ENCODE peak calls at places on chromosomes 7 and 10, in ten cellular contexts. V is coronary artery, C is mammary epithelial cell, W is right lobe of liver, P is brain microvascular endothelial cell, R is OCI-LY7, F is body of pancreas, H is cardiac muscle cell, U is upper lobe of right lung, Q is neural progenitor cell. I is an unnamed sample.

GRCh38 chr7:6530626-6531491 is 20.4 kb downstream of the GRID2IP start:
- DNase-seq in Q (peak; percentile 79), C (no peak), P (no peak), R (peak; percentile 78), V (no peak), U (no peak), F (no peak), H (no peak), W (no peak), I (no peak)

GRCh38 chr10:118662228-118663035 is 67.0 kb upstream of the PRLHR start:
- DNase-seq in Q (no peak), U (no peak), F (no peak), C (peak; percentile 2), R (no peak), H (no peak), W (no peak), V (no peak), P (no peak), I (no peak)

GRCh38 chr10:70139997-70140250 is 6.6 kb downstream of the TYSND1 start:
- DNase-seq in W (no peak), R (no peak), V (no peak), U (no peak), H (no peak), F (no peak), C (no peak), Q (no peak), P (no peak), I (no peak)

GRCh38 chr7:47551550-47552121 is 30.3 kb downstream of the TNS3 start:
- DNase-seq in C (no peak), P (no peak), V (no peak), W (no peak), H (no peak), F (no peak), U (no peak), R (no peak), Q (no peak), I (no peak)

GRCh38 chr7:116980354-116980753 is 27.1 kb downstream of the ST7 start:
- DNase-seq in F (no peak), R (no peak), P (no peak), Q (no peak), V (no peak), U (no peak), H (no peak), W (no peak), C (no peak), I (no peak)

GRCh38 chr10:72061491-72061890 is 26.9 kb downstream of the SPOCK2 start:
- DNase-seq in P (no peak), H (no peak), V (no peak), R (peak; percentile 45), U (no peak), Q (peak; percentile 59), W (no peak), F (no peak), C (no peak), I (no peak)

GRCh38 chr10:119750391-119751230 is 24.8 kb downstream of the INPP5F start:
- DNase-seq in C (peak; percentile 69), W (peak; percentile 38), V (no peak), F (peak; percentile 81), R (peak; percentile 74), Q (peak; percentile 84), H (peak; percentile 89), P (peak; percentile 69), U (no peak), I (no peak)

GRCh38 chr10:80504897-80505465 is 32.7 kb upstream of the SH2D4B start:
- DNase-seq in H (no peak), V (no peak), U (no peak), F (no peak), P (no peak), W (no peak), Q (no peak), R (no peak), C (peak; percentile 31), I (no peak)

DNA sequence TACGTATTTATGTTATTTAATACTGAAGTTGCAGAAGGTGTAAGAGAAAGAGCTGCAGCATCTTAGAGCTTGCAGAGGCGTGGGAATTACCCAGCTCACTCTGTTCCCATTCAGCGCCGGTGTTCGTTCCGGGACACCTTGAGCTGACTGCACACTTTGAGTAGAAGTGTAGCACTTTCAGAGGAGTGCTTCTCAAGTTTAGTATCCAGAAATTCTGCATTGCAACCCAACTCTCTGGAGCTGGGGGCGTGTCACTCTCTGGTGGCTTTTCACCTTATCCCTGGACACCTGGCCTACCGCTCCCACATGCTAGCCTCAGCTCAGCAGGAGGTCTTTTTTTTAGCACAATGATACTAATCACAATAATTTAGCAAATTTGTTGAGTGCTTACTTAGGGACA is 66.4 kb upstream of the SHH start:
- DNase-seq in F (no peak), P (no peak), W (no peak), U (no peak), R (no peak), V (peak; percentile 5), Q (no peak), C (no peak), H (no peak), I (no peak)
- TF ChIP-seq CTCF in F (no peak), P (no peak), W (no peak), U (no peak), R (no peak), V (no peak), Q (no peak), C (no peak), H (no peak), I (no peak)

GRCh38 chr10:124590216-124591122 is 128.8 kb downstream of the LHPP start:
- DNase-seq in H (no peak), R (no peak), F (no peak), P (no peak), C (peak; percentile 15), W (peak; percentile 11), U (no peak), V (no peak), Q (no peak), I (peak; percentile 48)
- H3K27ac ChIP-seq in H (no peak overlapping the region), R (no peak overlapping the region), F (no peak overlapping the region), P (no peak overlapping the region), C (no peak overlapping the region), W (no peak overlapping the region), U (no peak overlapping the region), V (no peak overlapping the region), Q (no peak overlapping the region), I (no peak overlapping the region)

DNA sequence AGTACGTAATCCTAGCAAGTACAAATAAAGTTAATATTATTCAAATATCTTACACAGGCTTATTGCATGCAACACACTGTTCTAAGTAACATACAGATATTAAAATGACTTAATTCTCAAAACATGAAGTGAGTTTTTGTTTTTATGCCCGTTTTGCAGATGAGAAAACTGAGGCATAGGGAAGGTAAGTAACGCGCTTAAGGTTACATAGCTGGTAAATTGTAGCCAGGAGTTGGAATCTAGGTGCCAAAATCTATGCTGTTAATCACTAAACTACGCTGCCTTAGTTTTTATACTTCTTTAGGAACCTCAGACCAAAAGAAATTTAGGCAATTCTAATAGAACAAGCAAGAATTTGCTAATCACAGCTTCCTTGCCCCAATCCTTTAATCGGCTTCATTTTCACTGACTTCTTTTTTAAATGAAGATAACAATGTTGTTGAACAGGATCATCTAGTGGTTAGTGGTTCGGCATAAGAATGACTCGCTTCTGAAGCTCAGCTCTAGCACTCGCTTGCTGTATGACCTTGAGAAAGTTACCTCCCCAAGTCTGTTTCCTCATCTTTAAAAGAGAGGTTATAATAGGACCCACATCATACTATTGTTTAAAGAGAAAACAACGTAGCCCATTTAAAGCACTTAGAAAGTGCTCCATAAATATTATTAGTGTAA is 1.0 kb upstream of the LRRTM3 start:
- DNase-seq in U (no peak), Q (no peak), H (no peak), P (peak; percentile 21), R (no peak), V (no peak), C (peak; percentile 40), F (no peak), W (no peak), I (no peak)
- H3K4me3 ChIP-seq in U (no peak overlapping the region), Q (no peak overlapping the region), H (no peak overlapping the region), P (no peak overlapping the region), R (no peak overlapping the region), V (no peak overlapping the region), C (no peak overlapping the region), F (no peak overlapping the region), W (no peak overlapping the region), I (no peak overlapping the region)

GRCh38 chr10:17847586-17848296 is 38.6 kb downstream of the MRC1 start:
- DNase-seq in W (no peak), Q (peak; percentile 36), P (no peak), R (peak; percentile 11), H (peak; percentile 23), U (no peak), C (no peak), F (no peak), V (no peak), I (no peak)
- TF ChIP-seq CTCF in W (peak; percentile 49), Q (peak; percentile 63), P (peak; percentile 18), R (peak; percentile 58), H (peak; percentile 57), U (peak; percentile 47), C (peak; percentile 18), F (peak; percentile 31), V (no peak), I (peak; percentile 8)

GRCh38 chr7:158067931-158068482 is 519.6 kb downstream of the PTPRN2 start:
- DNase-seq in P (no peak), C (no peak), U (peak; percentile 57), R (no peak), Q (no peak), H (no peak), W (no peak), V (no peak), F (peak; percentile 2), I (no peak)
- H3K27ac ChIP-seq in P (no peak overlapping the region), C (no peak overlapping the region), U (no peak overlapping the region), R (no peak overlapping the region), Q (no peak overlapping the region), H (no peak overlapping the region), W (no peak overlapping the region), V (no peak overlapping the region), F (no peak overlapping the region), I (no peak overlapping the region)